ENCODE peak calls at places on chromosomes 7 and 10, in five cellular contexts. S is psoas muscle, T is astrocyte of the spinal cord, D is epithelial cell of proximal tubule, Q is left lung. M is an unnamed sample.

GRCh38 chr10:106577756-106578155 is 586.8 kb downstream of the SORCS1 start:
- DNase-seq in S (no peak), T (no peak), D (no peak), Q (no peak), M (no peak)

GRCh38 chr10:89351402-89352038 is 23.7 kb downstream of the IFIT3 start:
- DNase-seq in S (no peak), T (peak; percentile 62), D (no peak), Q (no peak), M (no peak)

GRCh38 chr7:84337386-84337785 is 142.8 kb upstream of the SEMA3A start:
- DNase-seq in S (no peak), T (peak; percentile 69), D (no peak), Q (no peak), M (no peak)

GRCh38 chr7:54705436-54705835 is 53.6 kb downstream of the SEC61G start:
- DNase-seq in S (no peak), T (peak; percentile 43), D (peak; percentile 83), Q (no peak), M (no peak)

GRCh38 chr10:75211007-75211735 is 575 bp downstream of the VDAC2 start:
- DNase-seq in S (no peak), T (peak; percentile 44), D (no peak), Q (no peak), M (no peak)

GRCh38 chr10:82558208-82558607 is 683.2 kb downstream of the NRG3 start:
- DNase-seq in S (no peak), T (no peak), D (no peak), Q (no peak), M (no peak)

GRCh38 chr7:144057954-144058353 is 9.2 kb downstream of the OR2A5 start:
- DNase-seq in S (no peak), T (peak; percentile 35), D (peak; percentile 6), Q (no peak), M (no peak)

GRCh38 chr10:122468923-122469781 is 7.8 kb downstream of the HTRA1 start:
- DNase-seq in S (no peak), T (peak; percentile 90), D (peak; percentile 95), Q (no peak), M (no peak)

DNA sequence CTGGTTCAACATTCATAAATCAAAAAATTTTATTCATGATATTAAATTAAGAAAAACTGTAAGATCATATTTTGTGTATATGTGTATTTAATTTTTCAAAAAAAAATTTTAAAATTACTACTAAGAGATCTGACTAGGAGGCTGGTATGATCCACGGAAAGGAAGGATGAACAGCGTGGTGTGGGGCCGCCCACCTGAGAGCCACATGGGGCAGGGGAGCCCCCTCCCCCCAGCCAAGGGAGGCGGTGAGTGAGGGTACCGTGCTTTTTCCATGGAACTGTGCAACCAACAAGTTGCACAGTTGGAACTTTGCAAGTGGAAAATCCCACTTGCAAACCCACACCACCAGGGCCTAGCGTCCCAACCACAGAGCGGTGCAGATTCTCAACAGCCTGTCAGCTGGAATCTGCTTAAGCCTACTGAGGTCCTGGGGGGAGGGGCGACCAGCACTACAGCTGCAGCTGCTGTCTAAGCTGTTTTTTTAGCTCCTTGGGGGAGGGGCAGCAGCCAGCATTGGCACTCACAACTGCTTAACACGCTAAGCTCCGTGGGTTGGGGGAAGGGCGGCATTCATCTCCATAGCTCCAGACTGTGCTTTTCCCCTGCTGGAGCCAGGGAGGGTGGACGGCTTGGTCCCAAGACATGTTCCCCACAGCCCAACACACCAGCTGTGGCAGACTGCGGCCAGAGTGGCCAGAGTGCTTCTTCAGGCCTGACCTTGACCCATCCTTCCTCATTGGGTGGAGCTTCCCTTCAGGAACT is 94.2 kb upstream of the IGFBP3 start:
- DNase-seq in S (peak; percentile 79), T (peak; percentile 23), D (no peak), Q (no peak), M (peak; percentile 37)
- TF ChIP-seq CTCF in S (no peak), T (no peak), D (no peak), Q (no peak), M (no peak)

GRCh38 chr10:15742831-15743230 is 23.1 kb upstream of the ITGA8 start:
- DNase-seq in S (no peak), T (peak; percentile 53), D (no peak), Q (no peak), M (no peak)

GRCh38 chr10:15742102-15742501 is 22.4 kb upstream of the ITGA8 start:
- DNase-seq in S (no peak), T (no peak), D (no peak), Q (no peak), M (no peak)

GRCh38 chr10:15743443-15743842 is 23.7 kb upstream of the ITGA8 start:
- DNase-seq in S (no peak), T (no peak), D (no peak), Q (no peak), M (no peak)

GRCh38 chr10:15745748-15746147 is 26.0 kb upstream of the ITGA8 start:
- DNase-seq in S (no peak), T (peak; percentile 41), D (no peak), Q (no peak), M (no peak)

GRCh38 chr10:15744217-15744865 is 24.6 kb upstream of the ITGA8 start:
- DNase-seq in S (no peak), T (peak; percentile 48), D (peak; percentile 23), Q (no peak), M (peak; percentile 67)
- TF ChIP-seq CTCF in S (no peak), T (peak; percentile 66), D (peak; percentile 78), Q (peak; percentile 46), M (peak; percentile 70)

GRCh38 chr7:47806701-47807103 is 141.6 kb downstream of the PKD1L1 start:
- DNase-seq in S (no peak), T (no peak), D (no peak), Q (no peak), M (no peak)

GRCh38 chr7:47808321-47808720 is 139.9 kb downstream of the PKD1L1 start:
- DNase-seq in S (no peak), T (no peak), D (no peak), Q (no peak), M (no peak)

GRCh38 chr7:47809387-47809786 is 138.9 kb downstream of the PKD1L1 start:
- DNase-seq in S (no peak), T (no peak), D (no peak), Q (no peak), M (no peak)

GRCh38 chr7:47807126-47807525 is 141.1 kb downstream of the PKD1L1 start:
- DNase-seq in S (no peak), T (no peak), D (no peak), Q (no peak), M (no peak)

GRCh38 chr7:47807756-47808155 is 140.5 kb downstream of the PKD1L1 start:
- DNase-seq in S (no peak), T (no peak), D (no peak), Q (no peak), M (no peak)
- TF ChIP-seq CTCF in S (no peak), T (no peak), D (peak; percentile 20), Q (no peak), M (no peak)

DNA sequence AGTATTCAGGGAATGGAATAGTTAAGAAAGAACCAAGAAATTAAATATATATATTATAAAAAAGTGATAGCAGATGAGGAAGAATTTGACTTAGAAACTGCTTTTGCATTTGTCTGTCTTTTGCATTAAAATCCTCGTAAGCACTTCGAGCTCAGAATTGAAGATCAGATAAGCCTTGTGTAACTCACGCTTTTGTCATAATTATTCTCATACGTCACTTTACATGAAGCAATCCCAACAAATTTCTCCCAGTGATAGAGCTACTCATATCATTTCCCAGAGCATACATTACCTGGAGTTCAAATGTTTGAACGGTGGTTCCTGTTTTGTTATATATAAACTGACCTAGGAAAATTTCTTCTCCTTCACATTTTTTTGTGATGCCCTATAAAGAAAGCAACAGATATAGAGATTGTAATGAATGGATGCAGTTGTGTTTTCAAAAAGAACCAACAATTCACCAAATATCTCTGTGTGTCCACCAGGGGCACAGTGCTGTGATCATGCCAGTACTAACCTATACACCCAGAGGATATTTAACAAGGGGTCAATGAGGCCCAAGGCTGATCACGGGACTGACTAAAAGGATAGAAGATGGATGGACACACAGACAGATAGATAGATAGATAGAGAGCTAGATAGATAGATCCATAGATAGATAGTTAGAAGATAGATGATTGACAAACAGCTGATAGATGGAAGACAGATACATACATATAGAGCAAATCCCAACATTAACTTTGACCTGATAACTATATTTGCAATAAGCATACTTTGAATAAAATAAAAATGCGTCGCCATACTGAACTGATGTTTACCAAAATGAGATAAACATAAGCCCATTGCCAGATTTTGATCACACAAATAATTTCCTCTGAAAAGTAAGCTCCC is 9.3 kb upstream of the HUS1 start:
- DNase-seq in S (no peak), T (peak; percentile 16), D (no peak), Q (no peak), M (peak; percentile 20)
- TF ChIP-seq CTCF in S (no peak), T (peak; percentile 58), D (peak; percentile 55), Q (no peak), M (peak; percentile 35)

GRCh38 chr7:66055321-66055956 is 20.2 kb upstream of the ASL start:
- DNase-seq in S (no peak), T (no peak), D (no peak), Q (no peak), M (no peak)

GRCh38 chr7:66054063-66054462 is 21.6 kb upstream of the ASL start:
- DNase-seq in S (no peak), T (no peak), D (no peak), Q (no peak), M (no peak)

GRCh38 chr7:66050337-66050957 is 25.2 kb upstream of the ASL start:
- DNase-seq in S (no peak), T (no peak), D (no peak), Q (no peak), M (no peak)

GRCh38 chr7:66050990-66051424 is 24.6 kb upstream of the ASL start:
- DNase-seq in S (no peak), T (peak; percentile 79), D (peak; percentile 95), Q (no peak), M (no peak)

GRCh38 chr7:66052447-66052846 is 23.2 kb upstream of the ASL start:
- DNase-seq in S (no peak), T (no peak), D (no peak), Q (no peak), M (no peak)
- TF ChIP-seq CTCF in S (no peak), T (no peak), D (no peak), Q (no peak), M (no peak)

M was measured in endothelial cell.